ENCODE peak calls at places on chromosome 19, in seven cellular contexts. T is CD8-positive, alpha-beta T cell; A is C1 segment of cervical spinal cord; F is heart left ventricle; E is amniotic epithelial cell; U is GM12891; S is EL. N is an unnamed sample.

GRCh38 chr19:19134687-19135158 is 3.6 kb downstream of the TMEM161A start:
- DNase-seq in F (peak), T (peak), S (no peak), A (no peak), U (no peak), E (no peak), N (peak)

GRCh38 chr19:55909801-55910200 is 22.3 kb downstream of the NLRP13 start:
- DNase-seq in U (no peak), F (no peak), S (no peak), T (no peak), A (no peak), E (no peak), N (no peak)

GRCh38 chr19:45782820-45783785 is 813 bp upstream of the DMPK start:
- DNase-seq in E (peak), S (peak), U (no peak), T (no peak), A (no peak), F (peak), N (peak)

GRCh38 chr19:30669329-30670010 is 297.3 kb downstream of the ZNF536 start:
- DNase-seq in U (peak), T (peak), E (peak), F (peak), A (peak), S (peak), N (peak)

GRCh38 chr19:7856679-7857663 is 17.2 kb downstream of the PRR36 start:
- DNase-seq in E (no peak), T (no peak), U (no peak), F (no peak), A (no peak), S (no peak), N (no peak)

GRCh38 chr19:5775668-5776309 is 8.8 kb downstream of the PRR22 start:
- DNase-seq in E (peak), F (no peak), A (no peak), T (no peak), S (peak), U (no peak), N (no peak)

GRCh38 chr19:17475541-17476115 is 5.3 kb downstream of the SLC27A1 start:
- DNase-seq in S (peak), T (no peak), A (peak), F (peak), U (no peak), E (no peak), N (peak)

GRCh38 chr19:8366961-8367326 is 3.0 kb downstream of the ANGPTL4 start:
- DNase-seq in T (no peak), A (no peak), U (no peak), S (no peak), F (peak), E (peak), N (no peak)

GRCh38 chr19:18205180-18205915 is 1.5 kb upstream of the RAB3A start:
- DNase-seq in U (peak), A (peak), F (peak), S (peak), T (peak), E (peak), N (peak)

GRCh38 chr19:48629599-48630288 is 7.4 kb downstream of the DBP start:
- DNase-seq in S (no peak), F (peak), E (peak), T (no peak), A (no peak), U (no peak), N (peak)

GRCh38 chr19:13797058-13797440 is 1.8 kb downstream of the ZSWIM4 start:
- DNase-seq in U (no peak), S (no peak), E (no peak), T (no peak), A (no peak), F (no peak), N (no peak)

GRCh38 chr19:29586401-29586800 is 19.7 kb upstream of the POP4 start:
- DNase-seq in F (no peak), U (no peak), A (no peak), T (no peak), E (no peak), S (no peak), N (peak)

GRCh38 chr19:55245236-55245904 is 13.4 kb downstream of the PPP6R1 start:
- DNase-seq in E (no peak), S (no peak), U (no peak), T (no peak), A (no peak), F (peak), N (no peak)

GRCh38 chr19:33587150-33587549 is 34.6 kb upstream of the CHST8 start:
- DNase-seq in S (no peak), T (no peak), U (no peak), E (no peak), F (no peak), A (no peak), N (no peak)

GRCh38 chr19:45344621-45345505 is 4.3 kb downstream of the KLC3 start:
- DNase-seq in T (no peak), S (no peak), A (no peak), U (no peak), F (no peak), E (no peak), N (no peak)

GRCh38 chr19:50897191-50897607 is 14.0 kb downstream of the KLK4 start:
- DNase-seq in E (no peak), F (no peak), T (no peak), U (no peak), S (no peak), A (no peak), N (peak)

GRCh38 chr19:39246951-39247669 is 1.5 kb downstream of the IFNL4 start:
- DNase-seq in S (peak), U (no peak), E (no peak), A (no peak), T (peak), F (no peak), N (no peak)

GRCh38 chr19:30406220-30406944 is 34.2 kb downstream of the ZNF536 start:
- DNase-seq in T (no peak), S (no peak), U (peak), E (no peak), F (peak), A (no peak), N (no peak)

N was measured in myocyte.